ENCODE peak calls at places on chromosome X, in four cellular contexts. L is tibial artery, R is body of pancreas, W is psoas muscle. Y is an unnamed sample.

GRCh38 chrX:110316351-110317078 is 1.4 kb downstream of the AMMECR1 start:
- DNase-seq in L (no peak), R (peak; percentile 1), W (no peak), Y (peak; percentile 1)

GRCh38 chrX:111519215-111519614 is 7.8 kb downstream of the SERTM2 start:
- DNase-seq in L (no peak), R (no peak), W (no peak), Y (no peak)

GRCh38 chrX:153600921-153601320 is 2.0 kb upstream of the CCNQ start:
- DNase-seq in L (no peak), R (no peak), W (no peak), Y (no peak)

GRCh38 chrX:11124094-11124493 is 13.0 kb downstream of the HCCS start:
- DNase-seq in L (no peak), R (no peak), W (no peak), Y (no peak)

GRCh38 chrX:19680580-19680979 is 165.3 kb upstream of the MAP3K15 start:
- DNase-seq in L (no peak), R (no peak), W (no peak), Y (no peak)

GRCh38 chrX:110222497-110223257 is 95.2 kb downstream of the AMMECR1 start:
- DNase-seq in L (no peak), R (no peak), W (no peak), Y (no peak)

GRCh38 chrX:27863813-27864212 is 56.0 kb downstream of the MAGEB10 start:
- DNase-seq in L (no peak), R (no peak), W (no peak), Y (no peak)

GRCh38 chrX:10110316-10110932 is 46.4 kb upstream of the CLCN4 start:
- DNase-seq in L (no peak), R (no peak), W (no peak), Y (no peak)

GRCh38 chrX:9222299-9222698 is 188.4 kb upstream of the FAM9B start:
- DNase-seq in L (no peak), R (no peak), W (no peak), Y (no peak)

GRCh38 chrX:34350552-34350951 is 218.4 kb upstream of the FAM47A start:
- DNase-seq in L (no peak), R (no peak), W (no peak), Y (no peak)

GRCh38 chrX:38513087-38513742 is 48.1 kb upstream of the TSPAN7 start:
- DNase-seq in L (no peak), R (no peak), W (peak; percentile 10), Y (no peak)

GRCh38 chrX:6226053-6226645 is 2.5 kb downstream of the NLGN4X start:
- DNase-seq in L (no peak), R (no peak), W (peak; percentile 11), Y (no peak)

GRCh38 chrX:31440546-31440945 is 368.7 kb upstream of the FTHL17 start:
- DNase-seq in L (no peak), R (no peak), W (no peak), Y (no peak)

GRCh38 chrX:18698762-18699650 is 8.4 kb upstream of the PPEF1 start:
- DNase-seq in L (no peak), R (no peak), W (no peak), Y (no peak)

GRCh38 chrX:11899091-11899490 is 141.1 kb downstream of the MSL3 start:
- DNase-seq in L (no peak), R (no peak), W (no peak), Y (no peak)

GRCh38 chrX:41561045-41561444 is 113.9 kb downstream of the NYX start:
- DNase-seq in L (peak; percentile 21), R (peak; percentile 40), W (no peak), Y (no peak)

GRCh38 chrX:133984857-133985163 is 584 bp downstream of the GPC3 start:
- DNase-seq in L (no peak), R (no peak), W (no peak), Y (no peak)

GRCh38 chrX:100864967-100865366 is 9.2 kb downstream of the NOX1 start:
- DNase-seq in L (no peak), R (no peak), W (no peak), Y (no peak)

GRCh38 chrX:139903229-139903628 is 29.6 kb downstream of the ATP11C start:
- DNase-seq in L (no peak), R (no peak), W (no peak), Y (no peak)

GRCh38 chrX:54785901-54786300 is 12.2 kb downstream of the ITIH6 start:
- DNase-seq in L (no peak), R (no peak), W (no peak), Y (no peak)

GRCh38 chrX:137823257-137823656 is 257.3 kb downstream of the ZIC3 start:
- DNase-seq in L (no peak), R (no peak), W (no peak), Y (no peak)

GRCh38 chrX:41666251-41666650 is 22.5 kb upstream of the GPR34 start:
- DNase-seq in L (peak; percentile 21), R (no peak), W (no peak), Y (no peak)

GRCh38 chrX:20523626-20524312 is 257.1 kb upstream of the RPS6KA3 start:
- DNase-seq in L (no peak), R (no peak), W (no peak), Y (no peak)

GRCh38 chrX:154531626-154532025 is 15.0 kb downstream of the G6PD start:
- DNase-seq in L (peak; percentile 44), R (no peak), W (no peak), Y (peak; percentile 80)

GRCh38 chrX:71565634-71566033 is 12.6 kb upstream of the GCNA start:
- DNase-seq in L (no peak), R (no peak), W (no peak), Y (no peak)

GRCh38 chrX:16786791-16787735 is 797 bp downstream of the TXLNG start:
- DNase-seq in L (no peak), R (no peak), W (peak; percentile 35), Y (peak; percentile 9)

GRCh38 chrX:20080277-20080676 is 36.4 kb downstream of the MAP7D2 start:
- DNase-seq in L (no peak), R (no peak), W (no peak), Y (no peak)

GRCh38 chrX:44012484-44013096 is 39.4 kb upstream of the NDP start:
- DNase-seq in L (peak; percentile 38), R (peak; percentile 53), W (peak; percentile 23), Y (no peak)

GRCh38 chrX:119292445-119292844 is 56.4 kb downstream of the PGRMC1 start:
- DNase-seq in L (no peak), R (no peak), W (no peak), Y (no peak)

DNA sequence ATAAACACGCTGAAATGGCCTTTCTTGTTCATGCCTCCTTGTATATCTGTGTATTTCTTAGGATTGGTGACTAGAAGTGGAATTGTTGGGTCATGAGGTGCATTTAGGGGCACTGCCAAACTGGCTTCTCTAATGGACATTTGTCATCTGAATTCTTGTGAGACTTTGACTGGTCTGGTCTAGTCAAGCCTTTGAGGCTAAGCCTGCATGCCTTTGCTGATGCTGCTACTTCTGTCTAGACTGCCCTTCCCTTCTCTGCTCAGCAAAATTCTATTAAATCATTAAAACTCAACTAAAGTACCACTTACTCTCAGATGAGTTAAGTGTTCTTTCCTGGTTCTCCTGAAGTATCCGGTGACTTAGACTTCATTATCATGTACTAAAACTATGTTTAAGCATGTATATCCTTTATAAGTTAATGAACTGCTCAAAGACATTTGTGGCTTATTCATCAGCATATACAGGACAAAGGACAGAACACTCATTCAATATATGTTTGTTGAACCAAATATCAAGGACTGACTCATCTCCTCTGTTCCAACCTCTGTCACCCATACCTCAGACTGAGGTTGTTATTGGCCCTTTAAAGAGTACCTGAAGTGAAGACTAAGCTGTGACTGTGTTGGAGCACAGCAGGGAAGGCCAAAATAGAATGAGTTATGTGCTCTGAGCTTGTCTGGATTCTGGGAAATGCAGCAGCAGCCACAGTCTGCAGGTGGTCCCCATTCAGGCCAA is 9.0 kb downstream of the TCEAL1 start:
- DNase-seq in L (no peak), R (no peak), W (no peak), Y (no peak)
- H3K27ac ChIP-seq in L (no peak overlapping the region), R (no peak overlapping the region), W (no peak overlapping the region), Y (no peak overlapping the region)

DNA sequence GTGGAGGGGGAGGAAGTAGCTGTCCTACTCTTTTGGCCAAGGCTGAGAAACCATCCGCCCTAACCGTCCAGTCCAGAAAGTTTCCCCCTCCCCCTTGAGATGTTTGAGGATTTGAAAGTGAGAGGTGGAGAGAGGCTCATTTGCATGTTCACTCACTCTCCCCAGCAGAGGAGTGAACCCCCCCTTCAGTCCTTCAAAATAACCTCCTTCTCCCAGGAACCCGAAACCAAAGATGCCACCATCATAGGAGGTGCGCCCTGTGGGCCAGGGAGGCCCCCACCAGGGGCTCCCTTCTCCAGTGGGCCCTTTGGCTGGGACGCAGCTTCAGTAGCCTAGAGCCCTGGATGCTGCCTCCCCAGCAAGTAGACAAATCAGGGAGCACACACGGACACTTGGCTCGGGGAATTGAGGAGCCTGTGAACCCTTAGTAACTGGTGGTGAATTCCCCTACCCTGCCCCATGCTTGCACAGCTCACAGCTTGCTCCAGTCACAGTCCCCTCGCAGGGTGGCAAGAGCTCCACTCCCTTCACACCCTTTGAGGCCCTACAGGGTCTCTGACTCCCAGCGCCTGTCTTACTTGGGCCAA is 25.6 kb downstream of the ELF4 start:
- DNase-seq in L (no peak), R (no peak), W (no peak), Y (no peak)
- H3K4me1 ChIP-seq in L (no peaks in the 10 kb centered on the region), R (no peaks in the 10 kb centered on the region), W (no peaks in the 10 kb centered on the region), Y (no peaks in the 10 kb centered on the region)

DNA sequence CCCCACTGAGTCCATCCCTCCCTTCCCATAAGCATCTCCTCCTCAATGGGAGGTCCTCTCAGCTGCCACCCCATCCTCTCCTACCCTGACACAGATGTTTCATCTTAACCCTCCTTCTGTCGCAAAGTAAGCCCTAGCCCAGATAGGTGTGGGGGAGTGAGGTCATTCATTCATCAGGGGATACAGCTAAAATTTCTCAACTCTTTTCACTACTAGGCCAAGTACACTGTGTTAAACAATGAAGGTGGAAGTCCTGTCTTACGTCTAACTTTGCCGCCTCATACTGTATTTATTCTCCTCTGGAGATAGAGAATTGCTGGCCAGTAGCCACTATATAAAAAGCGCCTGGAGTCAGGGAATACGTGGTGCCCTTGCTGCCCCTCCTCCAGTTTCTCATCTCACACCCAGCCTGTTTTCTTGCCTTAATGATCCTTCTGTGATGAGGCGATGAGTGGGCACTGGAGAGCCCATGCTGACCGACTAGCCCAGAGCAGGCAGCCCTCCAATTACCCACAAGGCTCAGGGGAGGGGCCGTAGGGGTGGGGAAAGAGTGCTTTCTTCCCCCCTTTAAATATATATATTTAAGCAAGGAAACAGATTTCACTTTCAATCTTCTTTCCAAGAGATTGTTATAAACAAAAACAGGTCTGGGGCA is 149.6 kb downstream of the PJA1 start:
- DNase-seq in L (no peak), R (no peak), W (no peak), Y (peak; percentile 46)
- H3K27ac ChIP-seq in L (no peak overlapping the region), R (no peak overlapping the region), W (no peak overlapping the region), Y (peak overlapping the region; percentile 25)

GRCh38 chrX:117969337-117969736 is 147.3 kb downstream of the KLHL13 start:
- DNase-seq in L (no peak), R (no peak), W (no peak), Y (no peak)

GRCh38 chrX:117977521-117977920 is 139.1 kb downstream of the KLHL13 start:
- DNase-seq in L (no peak), R (no peak), W (no peak), Y (no peak)

GRCh38 chrX:117973175-117974075 is 143.2 kb downstream of the KLHL13 start:
- DNase-seq in L (no peak), R (no peak), W (no peak), Y (no peak)

GRCh38 chrX:117969782-117970181 is 146.8 kb downstream of the KLHL13 start:
- DNase-seq in L (no peak), R (no peak), W (no peak), Y (no peak)

DNA sequence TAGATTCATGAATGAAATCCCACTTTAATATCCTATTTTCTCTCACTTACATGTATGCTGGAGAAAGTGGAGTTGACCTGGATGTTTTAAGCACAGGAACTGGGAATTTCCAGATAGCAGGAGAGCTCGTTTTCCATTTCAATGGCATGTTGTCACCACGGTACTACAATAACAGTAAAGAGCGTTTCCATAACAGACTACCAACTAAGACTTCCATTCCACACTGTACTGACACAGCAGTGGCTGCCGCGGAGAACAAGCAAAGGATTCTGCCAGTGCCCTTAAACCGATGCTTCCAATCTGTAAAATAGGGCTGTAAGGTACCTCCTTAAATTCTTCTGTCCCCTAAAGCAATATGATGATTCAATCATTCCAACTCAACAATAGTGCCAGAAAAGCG is 143.9 kb downstream of the KLHL13 start:
- DNase-seq in L (no peak), R (no peak), W (no peak), Y (no peak)
- H3K4me1 ChIP-seq in L (no peaks in the 10 kb centered on the region), R (peaks cover 5% of the 10 kb centered on the region), W (no peaks in the 10 kb centered on the region), Y (no peaks in the 10 kb centered on the region)